ENCODE peak calls at places on chromosomes 12 and 14, in eight cellular contexts. M is endothelial cell of umbilical vein, E is thoracic aorta, K is small intestine, H is GM23248, N is H7, Q is stomach, T is colonic mucosa. P is an unnamed sample.

GRCh38 chr14:37436519-37436918 is 158.5 kb downstream of the FOXA1 start:
- DNase-seq in M (no peak), E (no peak), K (no peak), H (no peak), N (no peak), Q (no peak), T (peak; percentile 33), P (no peak)

GRCh38 chr14:68285421-68286179 is 466.0 kb downstream of the RAD51B start:
- DNase-seq in M (no peak), E (no peak), K (peak; percentile 32), H (peak; percentile 23), N (no peak), Q (no peak), T (no peak), P (no peak)

GRCh38 chr12:77577756-77578155 is 252.9 kb upstream of the NAV3 start:
- DNase-seq in M (no peak), E (no peak), K (no peak), H (peak; percentile 69), N (no peak), Q (no peak), T (no peak), P (no peak)

GRCh38 chr12:27081668-27082091 is 698 bp downstream of the C12orf71 start:
- DNase-seq in M (no peak), E (no peak), K (no peak), H (peak; percentile 62), N (peak; percentile 40), Q (no peak), T (no peak), P (peak; percentile 17)

GRCh38 chr12:63266988-63267387 is 116.0 kb upstream of the AVPR1A start:
- DNase-seq in M (no peak), E (no peak), K (no peak), H (no peak), N (no peak), Q (no peak), T (no peak), P (no peak)

GRCh38 chr12:113364698-113365097 is 6.3 kb downstream of the PLBD2 start:
- DNase-seq in M (no peak), E (no peak), K (no peak), H (no peak), N (no peak), Q (no peak), T (no peak), P (no peak)

GRCh38 chr14:90576981-90577660 is 180.3 kb downstream of the CALM1 start:
- DNase-seq in M (no peak), E (no peak), K (no peak), H (no peak), N (no peak), Q (no peak), T (no peak), P (no peak)

GRCh38 chr14:96167224-96168148 is 37.2 kb upstream of the BDKRB2 start:
- DNase-seq in M (peak; percentile 34), E (no peak), K (peak; percentile 84), H (peak; percentile 92), N (no peak), Q (no peak), T (peak; percentile 41), P (no peak)

GRCh38 chr12:50315803-50316202 is 32.5 kb upstream of the LIMA1 start:
- DNase-seq in M (no peak), E (no peak), K (no peak), H (no peak), N (no peak), Q (no peak), T (no peak), P (no peak)

GRCh38 chr14:52790011-52790755 is 1.2 kb downstream of the GNPNAT1 start:
- DNase-seq in M (peak; percentile 35), E (no peak), K (peak; percentile 61), H (peak; percentile 33), N (peak; percentile 47), Q (no peak), T (peak; percentile 40), P (no peak)

GRCh38 chr12:105240233-105240632 is 4.3 kb upstream of the APPL2 start:
- DNase-seq in M (no peak), E (no peak), K (no peak), H (no peak), N (no peak), Q (no peak), T (no peak), P (no peak)

GRCh38 chr14:39768579-39768978 is 336.3 kb upstream of the FBXO33 start:
- DNase-seq in M (no peak), E (no peak), K (no peak), H (no peak), N (no peak), Q (no peak), T (no peak), P (no peak)

GRCh38 chr14:82501554-82501953 is 967.9 kb upstream of the SEL1L start:
- DNase-seq in M (no peak), E (no peak), K (peak; percentile 1), H (no peak), N (no peak), Q (no peak), T (no peak), P (peak; percentile 69)

GRCh38 chr14:36510078-36510799 is 9.8 kb downstream of the NKX2-1 start:
- DNase-seq in M (no peak), E (no peak), K (no peak), H (no peak), N (peak; percentile 50), Q (no peak), T (no peak), P (no peak)

GRCh38 chr14:60648934-60649814 is at the start of gene SIX1:
- DNase-seq in M (peak; percentile 83), E (no peak), K (peak; percentile 39), H (peak; percentile 97), N (peak; percentile 98), Q (peak; percentile 75), T (peak; percentile 56), P (peak; percentile 85)

GRCh38 chr14:34665785-34666425 is 36.0 kb upstream of the SNX6 start:
- DNase-seq in M (peak; percentile 89), E (no peak), K (peak; percentile 15), H (peak; percentile 76), N (no peak), Q (no peak), T (peak; percentile 32), P (no peak)

GRCh38 chr12:108106599-108106998 is 22.5 kb upstream of the WSCD2 start:
- DNase-seq in M (no peak), E (no peak), K (no peak), H (no peak), N (no peak), Q (no peak), T (no peak), P (no peak)

GRCh38 chr12:49567611-49568441 is at the start of gene MCRS1:
- DNase-seq in M (peak; percentile 94), E (peak; percentile 52), K (peak; percentile 96), H (peak; percentile 98), N (peak; percentile 98), Q (peak; percentile 92), T (peak; percentile 94), P (peak; percentile 89)

GRCh38 chr12:11718768-11719253 is 69.3 kb downstream of the ETV6 start:
- DNase-seq in M (peak; percentile 73), E (no peak), K (no peak), H (peak; percentile 92), N (peak; percentile 26), Q (no peak), T (no peak), P (peak; percentile 11)

GRCh38 chr14:90383731-90384542 is 12.9 kb upstream of the CALM1 start:
- DNase-seq in M (peak; percentile 72), E (peak; percentile 28), K (peak; percentile 78), H (peak; percentile 74), N (peak; percentile 70), Q (peak; percentile 71), T (peak; percentile 61), P (peak; percentile 50)

GRCh38 chr12:52847335-52848102 is 1.3 kb downstream of the KRT78 start:
- DNase-seq in M (no peak), E (no peak), K (no peak), H (peak; percentile 44), N (no peak), Q (peak; percentile 31), T (no peak), P (no peak)

GRCh38 chr12:49295087-49296001 is at the start of gene PRPH:
- DNase-seq in M (no peak), E (no peak), K (no peak), H (peak; percentile 32), N (peak; percentile 78), Q (no peak), T (no peak), P (no peak)

GRCh38 chr14:46988312-46988711 is 336.7 kb upstream of the RPL10L start:
- DNase-seq in M (no peak), E (no peak), K (no peak), H (no peak), N (no peak), Q (no peak), T (no peak), P (no peak)

GRCh38 chr12:19848426-19848825 is 409.1 kb downstream of the AEBP2 start:
- DNase-seq in M (no peak), E (no peak), K (no peak), H (no peak), N (no peak), Q (no peak), T (no peak), P (no peak)
- H3K27me3 ChIP-seq in M (no peaks in the 10 kb centered on the region), E (no peaks in the 10 kb centered on the region), K (no peaks in the 10 kb centered on the region), H (no peaks in the 10 kb centered on the region), N (no peaks in the 10 kb centered on the region), Q (no peaks in the 10 kb centered on the region), T (no peaks in the 10 kb centered on the region), P (no peaks in the 10 kb centered on the region)

DNA sequence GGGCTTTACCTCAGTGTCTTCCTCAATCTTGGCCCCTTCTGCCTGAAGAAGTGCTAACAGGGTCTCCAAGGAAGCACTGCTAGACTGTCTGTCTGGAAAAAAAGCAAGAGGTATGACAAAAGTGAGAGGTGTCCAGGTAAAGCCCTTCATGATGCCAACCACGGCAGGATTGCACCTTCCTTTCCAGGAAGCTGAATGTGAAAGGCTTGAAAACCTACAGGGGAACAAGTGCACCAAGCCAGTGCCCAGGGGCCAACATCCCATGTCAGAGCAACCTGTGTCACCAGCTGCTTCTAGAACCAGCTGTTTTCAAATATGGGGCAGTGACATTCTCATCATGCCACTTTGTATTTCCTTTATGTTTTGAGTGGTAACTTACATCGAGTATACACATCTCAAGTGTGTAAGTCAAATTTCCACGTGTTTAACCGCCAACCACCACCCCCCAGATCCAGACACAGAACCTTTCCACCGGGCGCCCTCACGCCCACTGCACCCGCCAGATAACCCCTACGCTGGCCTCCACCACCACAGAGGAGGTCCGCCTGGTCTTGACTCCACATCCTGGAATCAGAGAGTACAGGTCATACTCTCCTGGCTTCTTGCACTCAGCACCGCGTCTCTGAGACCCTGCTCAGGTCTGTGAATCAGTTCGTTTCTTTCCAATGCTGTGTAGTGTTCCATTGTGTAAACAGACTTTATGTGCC is 27.3 kb downstream of the VPS37B start:
- DNase-seq in M (no peak), E (no peak), K (no peak), H (no peak), N (no peak), Q (peak; percentile 26), T (no peak), P (no peak)
- H3K27me3 ChIP-seq in M (no peaks in the 10 kb centered on the region), E (no peaks in the 10 kb centered on the region), K (no peaks in the 10 kb centered on the region), H (no peaks in the 10 kb centered on the region), N (peaks cover 45% of the 10 kb centered on the region), Q (no peaks in the 10 kb centered on the region), T (no peaks in the 10 kb centered on the region), P (no peaks in the 10 kb centered on the region)

GRCh38 chr14:100901391-100902183 is 1.9 kb downstream of the RTL1 start:
- DNase-seq in M (no peak), E (no peak), K (no peak), H (no peak), N (no peak), Q (no peak), T (peak; percentile 12), P (no peak)
- H3K27me3 ChIP-seq in M (peaks cover 3% of the 10 kb centered on the region), E (no peaks in the 10 kb centered on the region), K (peaks cover 2% of the 10 kb centered on the region), H (peaks cover 14% of the 10 kb centered on the region), N (peaks cover 28% of the 10 kb centered on the region), Q (peaks cover 56% of the 10 kb centered on the region), T (peaks cover 10% of the 10 kb centered on the region), P (peaks cover 84% of the 10 kb centered on the region)

GRCh38 chr14:76273346-76273745 is 102.6 kb upstream of the ESRRB start:
- DNase-seq in M (no peak), E (no peak), K (no peak), H (no peak), N (no peak), Q (no peak), T (no peak), P (no peak)
- H3K27me3 ChIP-seq in M (no peaks in the 10 kb centered on the region), E (no peaks in the 10 kb centered on the region), K (no peaks in the 10 kb centered on the region), H (no peaks in the 10 kb centered on the region), N (peaks cover 2% of the 10 kb centered on the region), Q (no peaks in the 10 kb centered on the region), T (no peaks in the 10 kb centered on the region), P (no peaks in the 10 kb centered on the region)